ENCODE peak calls at places on chromosomes 13 and 19, in five cellular contexts. S, E, I, O and Q are unnamed samples.

GRCh38 chr19:18612051-18612771 is 459 bp upstream of the TMEM59L start:
- DNase-seq in S (no peak), O (no peak), E (no peak), I (no peak), Q (no peak)

GRCh38 chr19:30620354-30620753 is 248.2 kb downstream of the ZNF536 start:
- DNase-seq in I (no peak), S (no peak), E (no peak), O (no peak), Q (no peak)

GRCh38 chr19:5560156-5560555 is 7.6 kb downstream of the TINCR start:
- DNase-seq in I (no peak), O (no peak), S (no peak), E (no peak), Q (no peak)

GRCh38 chr13:51385114-51385513 is 45.6 kb downstream of the SERPINE3 start:
- DNase-seq in S (no peak), I (no peak), O (no peak), E (no peak), Q (no peak)

GRCh38 chr19:918481-919156 is 1.5 kb downstream of the KISS1R start:
- DNase-seq in O (no peak), E (no peak), I (no peak), S (no peak), Q (no peak)

GRCh38 chr13:83057119-83057518 is 825.2 kb downstream of the SLITRK1 start:
- DNase-seq in O (peak; percentile 65), E (peak; percentile 23), I (no peak), S (no peak), Q (no peak)

GRCh38 chr19:2215281-2215751 is 20.8 kb downstream of the PLEKHJ1 start:
- DNase-seq in O (no peak), I (no peak), E (no peak), S (no peak), Q (no peak)

GRCh38 chr19:13841339-13842293 is 35.3 kb upstream of the NANOS3 start:
- DNase-seq in O (no peak), E (no peak), I (peak; percentile 50), S (peak; percentile 22), Q (peak; percentile 69)

GRCh38 chr13:110916671-110917142 is 1.8 kb upstream of the ANKRD10 start:
- DNase-seq in S (no peak), O (peak; percentile 79), I (no peak), E (peak; percentile 90), Q (peak; percentile 64)

GRCh38 chr19:10226376-10227214 is 4.5 kb downstream of the S1PR2 start:
- DNase-seq in I (peak; percentile 92), S (no peak), E (peak; percentile 54), O (peak; percentile 95), Q (no peak)

GRCh38 chr19:45632468-45633196 is 6.6 kb downstream of the EML2 start:
- DNase-seq in O (peak; percentile 89), I (peak; percentile 96), E (peak; percentile 87), S (no peak), Q (peak; percentile 98)

GRCh38 chr13:48817166-48817802 is 158.4 kb upstream of the FNDC3A start:
- DNase-seq in S (peak; percentile 36), O (no peak), E (no peak), I (no peak), Q (no peak)

GRCh38 chr19:41746593-41747227 is 8.6 kb upstream of the CEACAM6 start:
- DNase-seq in I (peak; percentile 40), S (peak; percentile 53), O (peak; percentile 39), E (peak; percentile 4), Q (peak; percentile 26)

GRCh38 chr13:66915596-66916185 is 314.4 kb downstream of the PCDH9 start:
- DNase-seq in S (no peak), E (peak; percentile 54), O (peak; percentile 63), I (no peak), Q (peak; percentile 39)

GRCh38 chr13:30805132-30805537 is 69.8 kb downstream of the ALOX5AP start:
- DNase-seq in I (no peak), O (no peak), E (no peak), S (no peak), Q (no peak)
- H3K4me2 ChIP-seq in I (no peak overlapping the region), O (no peak overlapping the region), E (no peak overlapping the region), S (no peak overlapping the region), Q (no peak overlapping the region)

DNA sequence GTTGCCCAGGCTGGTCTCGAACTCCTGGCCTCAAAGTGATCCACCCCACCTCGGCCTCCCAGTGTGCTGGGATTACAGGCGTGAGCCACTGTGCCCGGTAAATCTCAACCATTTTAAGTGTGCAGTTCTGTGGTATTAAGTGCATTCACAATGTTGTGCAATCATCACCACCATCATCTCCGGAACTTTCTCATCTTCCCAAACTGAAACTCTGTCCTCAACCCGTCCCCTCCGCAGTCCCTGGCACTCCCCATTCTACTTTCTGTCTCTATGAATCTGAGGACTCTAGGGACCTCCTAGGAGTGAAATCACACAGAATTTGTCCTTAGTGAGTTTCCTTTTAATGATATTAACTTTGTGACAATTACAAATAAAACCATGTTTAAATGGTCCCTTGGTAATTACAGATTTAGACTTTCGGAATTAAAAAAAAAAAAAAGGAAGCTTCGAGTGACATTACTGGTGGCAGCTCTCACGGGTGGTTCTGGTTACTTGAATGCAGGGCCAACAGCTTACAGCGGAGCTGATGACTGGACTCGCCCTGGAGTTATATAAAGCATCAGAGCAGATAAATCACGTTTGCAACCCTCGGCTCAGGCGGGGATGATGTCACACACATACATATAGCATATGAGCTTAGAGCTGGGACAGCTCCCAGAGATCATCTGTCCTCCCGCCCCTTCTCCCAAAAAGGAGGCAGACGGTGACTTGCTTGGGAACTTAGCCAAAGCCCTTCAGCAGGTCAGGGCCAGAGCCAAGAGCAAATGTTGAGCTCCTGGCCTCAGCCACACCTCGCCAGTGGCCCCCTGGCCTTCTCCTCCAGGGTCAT is 89.8 kb downstream of the ZNF557 start:
- DNase-seq in E (peak; percentile 64), I (no peak), O (peak; percentile 95), S (no peak), Q (no peak)
- H3K27ac ChIP-seq in E (no peak overlapping the region), I (no peak overlapping the region), O (no peak overlapping the region), S (no peak overlapping the region), Q (no peak overlapping the region)

DNA sequence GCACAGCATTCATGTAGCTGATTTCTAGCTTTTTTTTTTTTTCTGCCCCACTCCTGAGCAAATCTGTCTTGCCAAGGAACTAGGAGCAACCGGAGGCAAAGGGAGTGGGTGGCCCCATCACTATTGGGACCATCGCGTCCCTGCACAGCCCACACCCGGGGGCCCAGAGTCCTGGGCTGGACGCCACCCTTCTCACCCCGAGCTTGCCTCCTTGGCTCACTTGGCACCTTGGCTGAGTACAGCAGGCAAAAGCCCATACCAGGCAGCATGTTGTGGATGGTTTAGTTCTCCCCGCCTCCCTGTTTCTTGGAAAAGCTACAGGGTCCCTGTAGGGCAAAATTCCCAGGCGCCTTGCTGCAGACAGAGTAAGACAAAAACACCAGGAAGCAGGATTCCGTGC is 13.7 kb downstream of the SMIM24 start:
- DNase-seq in E (no peak), S (no peak), I (no peak), O (no peak), Q (no peak)
- H3K9me3 ChIP-seq in E (no peaks in the 10 kb centered on the region), S (no peaks in the 10 kb centered on the region), I (no peaks in the 10 kb centered on the region), O (no peaks in the 10 kb centered on the region), Q (no peaks in the 10 kb centered on the region)

DNA sequence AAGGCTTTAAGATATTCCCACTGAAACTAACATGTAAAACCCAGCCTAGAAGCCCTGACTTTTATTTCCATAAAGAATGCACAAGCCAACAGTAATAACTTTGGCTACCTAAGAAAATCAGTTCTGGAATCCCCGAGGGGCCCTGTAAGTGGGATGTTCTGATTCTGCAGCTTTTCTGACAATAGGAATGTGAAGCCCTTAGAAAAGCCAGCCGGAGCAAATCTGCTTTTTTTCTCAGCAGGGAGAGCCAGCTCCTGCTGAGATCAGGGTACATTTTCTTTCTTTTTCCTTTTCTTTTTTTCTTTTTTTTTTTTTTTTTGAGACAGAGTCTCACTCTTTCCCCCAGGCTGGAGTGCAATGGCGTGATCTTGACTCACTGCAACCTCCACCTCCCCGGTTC is 8.0 kb upstream of the GARRE1 start:
- DNase-seq in E (no peak), O (no peak), S (no peak), I (no peak), Q (no peak)
- H3K4me2 ChIP-seq in E (no peak overlapping the region), O (no peak overlapping the region), S (no peak overlapping the region), I (no peak overlapping the region), Q (no peak overlapping the region)